ENCODE peak calls at places on chromosome 1, in eight cellular contexts. D, Q, N, H, O, W, E and G are unnamed samples.
A peak's percentile ranks its signal among the peaks of the same experiment; 100 is the strongest.

GRCh38 chr1:114755006-114755936 is 2.5 kb downstream of the CSDE1 start:
- DNase-seq in H (no peak), Q (no peak), E (no peak), O (no peak), D (no peak), W (no peak), N (no peak), G (no peak)

GRCh38 chr1:104624538-104624937 is 874.8 kb downstream of the AMY1C start:
- DNase-seq in W (no peak), N (no peak), E (no peak), Q (no peak), O (no peak), H (no peak), D (no peak), G (no peak)

GRCh38 chr1:101178341-101178687 is 58.5 kb upstream of the S1PR1 start:
- DNase-seq in W (no peak), E (no peak), H (no peak), D (no peak), O (no peak), Q (no peak), N (no peak), G (no peak)

GRCh38 chr1:174916846-174917245 is 82.9 kb upstream of the CACYBP start:
- DNase-seq in D (no peak), O (no peak), W (no peak), E (no peak), H (no peak), N (no peak), Q (no peak), G (no peak)

GRCh38 chr1:118982816-118983557 is 5.2 kb downstream of the TBX15 start:
- DNase-seq in N (no peak), H (no peak), E (no peak), O (no peak), D (no peak), W (no peak), Q (no peak), G (no peak)

GRCh38 chr1:209870151-209870831 is 42.5 kb downstream of the UTP25 start:
- DNase-seq in N (no peak), E (no peak), O (no peak), H (no peak), W (no peak), D (no peak), Q (no peak), G (no peak)

GRCh38 chr1:221327954-221328353 is 413.9 kb downstream of the DUSP10 start:
- DNase-seq in E (no peak), H (no peak), O (no peak), N (no peak), Q (no peak), W (no peak), D (no peak), G (no peak)

GRCh38 chr1:51833700-51834099 is 44.8 kb downstream of the NRDC start:
- DNase-seq in D (no peak), H (no peak), O (no peak), W (no peak), Q (no peak), N (no peak), E (no peak), G (no peak)

GRCh38 chr1:63828322-63829044 is 54.7 kb downstream of the ROR1 start:
- DNase-seq in H (no peak), E (no peak), W (no peak), N (no peak), D (no peak), Q (no peak), O (no peak), G (no peak)

GRCh38 chr1:40312238-40313205 is 4.6 kb downstream of the COL9A2 start:
- DNase-seq in E (no peak), D (peak; percentile 83), W (no peak), Q (no peak), N (no peak), H (no peak), O (peak; percentile 10), G (peak; percentile 82)

GRCh38 chr1:35499652-35500176 is 57.5 kb downstream of the KIAA0319L start:
- DNase-seq in W (no peak), E (no peak), Q (no peak), O (peak; percentile 31), N (peak; percentile 66), D (no peak), H (no peak), G (peak; percentile 53)

GRCh38 chr1:239603530-239603929 is 217.2 kb downstream of the CHRM3 start:
- DNase-seq in D (no peak), Q (no peak), W (no peak), N (no peak), O (no peak), H (no peak), E (no peak), G (no peak)

GRCh38 chr1:199979071-199979470 is 48.4 kb upstream of the NR5A2 start:
- DNase-seq in O (no peak), D (no peak), E (no peak), W (no peak), Q (no peak), N (no peak), H (no peak), G (no peak)

GRCh38 chr1:209473023-209473422 is 110.5 kb upstream of the CAMK1G start:
- DNase-seq in O (no peak), D (no peak), N (no peak), E (no peak), Q (no peak), H (no peak), W (no peak), G (no peak)

GRCh38 chr1:37901191-37901892 is 42.0 kb upstream of the MTF1 start:
- DNase-seq in E (no peak), O (no peak), W (no peak), Q (no peak), D (peak; percentile 13), N (no peak), H (no peak), G (no peak)

GRCh38 chr1:29466258-29466657 is 229.9 kb downstream of the PTPRU start:
- DNase-seq in H (no peak), Q (no peak), E (no peak), D (peak; percentile 40), W (no peak), O (no peak), N (no peak), G (no peak)

GRCh38 chr1:231335663-231336602 is 1.7 kb downstream of the EXOC8 start:
- DNase-seq in H (no peak), N (no peak), D (no peak), W (no peak), O (no peak), Q (no peak), E (no peak), G (no peak)

GRCh38 chr1:155794605-155795265 is 62.3 kb downstream of the GON4L start:
- DNase-seq in N (no peak), W (no peak), Q (peak; percentile 34), E (no peak), D (no peak), O (no peak), H (no peak), G (no peak)

DNA sequence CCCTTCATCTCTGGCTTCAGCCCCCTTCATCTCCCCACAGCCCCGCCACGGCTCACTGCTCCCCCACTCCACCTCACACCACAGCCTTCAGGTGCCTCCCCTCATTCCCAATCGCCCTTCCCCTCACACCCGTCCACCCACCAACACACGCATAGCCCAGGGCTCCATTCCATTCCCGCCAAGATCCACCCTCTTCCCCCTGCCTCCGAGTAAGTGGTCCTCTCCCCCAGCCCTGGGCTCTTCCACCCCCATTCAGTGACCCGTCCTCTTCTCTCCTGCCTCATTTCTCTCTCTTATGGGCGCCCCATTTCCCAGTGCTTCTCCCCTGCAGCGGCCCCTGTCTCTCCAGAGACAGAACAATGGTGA is 53.2 kb downstream of the VWA5B1 start:
- DNase-seq in Q (no peak), W (no peak), N (no peak), O (no peak), E (no peak), H (no peak), D (no peak), G (no peak)
- H3K4me3 ChIP-seq in Q (no peak overlapping the region), W (peak overlapping the region; percentile 46), N (no peak overlapping the region), O (peak overlapping the region; percentile 42), E (no peak overlapping the region), H (no peak overlapping the region), D (no peak overlapping the region), G (no peak overlapping the region)

GRCh38 chr1:24984800-24985552 is 54.9 kb upstream of the RUNX3 start:
- DNase-seq in Q (no peak), D (no peak), W (no peak), H (no peak), N (peak; percentile 43), O (no peak), E (no peak), G (peak; percentile 65)
- H3K27me3 ChIP-seq in Q (peaks cover 47% of the 10 kb centered on the region), D (no peaks in the 10 kb centered on the region), W (no peaks in the 10 kb centered on the region), H (no peaks in the 10 kb centered on the region), N (no peaks in the 10 kb centered on the region), O (no peaks in the 10 kb centered on the region), E (peaks cover 6% of the 10 kb centered on the region), G (no peaks in the 10 kb centered on the region)

DNA sequence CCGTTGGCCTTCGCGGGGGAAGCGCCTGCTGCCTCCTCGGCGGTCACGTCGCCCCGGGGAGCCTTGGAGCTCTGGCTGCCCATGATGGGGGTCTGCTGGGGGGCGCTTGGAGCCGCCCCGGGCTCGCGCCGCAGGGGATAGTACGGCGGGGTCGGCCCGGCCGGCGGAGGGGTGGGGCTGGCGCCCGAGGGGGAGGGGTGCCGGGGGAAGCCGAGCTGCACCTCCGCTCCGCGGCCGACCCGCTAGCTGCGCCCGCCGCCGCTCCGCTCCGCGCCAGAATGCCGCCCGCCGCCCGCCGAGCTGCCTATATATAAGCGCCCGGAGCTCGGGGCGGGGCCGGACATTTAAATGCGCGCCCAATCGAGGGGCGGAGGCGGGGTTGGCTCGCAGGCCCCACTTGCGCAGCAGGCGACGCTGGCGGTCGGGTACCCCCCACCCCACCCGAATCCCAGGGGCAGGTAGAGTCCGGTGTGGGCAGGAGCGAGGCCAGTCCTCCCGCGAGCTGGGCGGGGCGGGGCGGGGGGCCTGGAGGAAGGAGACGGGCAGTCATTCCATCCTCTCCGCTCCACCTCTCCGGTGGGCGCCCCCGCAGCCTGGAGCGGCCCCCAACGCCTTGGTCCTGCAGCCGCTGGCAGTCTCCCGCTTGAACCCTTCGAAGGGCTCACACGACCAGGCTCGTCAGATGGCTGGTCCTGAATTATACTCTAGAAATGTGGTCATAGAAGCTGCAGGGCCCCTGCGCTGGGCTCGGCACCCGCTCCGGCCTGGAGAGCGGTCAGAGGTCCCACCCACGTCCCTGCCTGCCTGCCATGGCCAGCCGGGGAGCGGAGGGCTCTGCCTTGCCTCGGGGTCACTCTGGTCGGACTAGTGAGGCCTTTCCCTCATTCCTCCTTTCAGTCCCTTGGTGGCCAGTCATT is at the start of gene MARCKSL1:
- DNase-seq in D (peak; percentile 93), O (peak; percentile 92), Q (no peak), N (peak; percentile 84), W (peak; percentile 85), H (peak; percentile 86), E (peak; percentile 87), G (peak; percentile 93)
- H3K27ac ChIP-seq in D (peak within 1 kb of the TSS; percentile 81), O (peak within 1 kb of the TSS; percentile 93), Q (no peak within 1 kb of the TSS), N (peak within 1 kb of the TSS; percentile 45), W (peak within 1 kb of the TSS; percentile 68), H (peak within 1 kb of the TSS; percentile 70), E (peak within 1 kb of the TSS; percentile 81), G (peak within 1 kb of the TSS; percentile 62)

DNA sequence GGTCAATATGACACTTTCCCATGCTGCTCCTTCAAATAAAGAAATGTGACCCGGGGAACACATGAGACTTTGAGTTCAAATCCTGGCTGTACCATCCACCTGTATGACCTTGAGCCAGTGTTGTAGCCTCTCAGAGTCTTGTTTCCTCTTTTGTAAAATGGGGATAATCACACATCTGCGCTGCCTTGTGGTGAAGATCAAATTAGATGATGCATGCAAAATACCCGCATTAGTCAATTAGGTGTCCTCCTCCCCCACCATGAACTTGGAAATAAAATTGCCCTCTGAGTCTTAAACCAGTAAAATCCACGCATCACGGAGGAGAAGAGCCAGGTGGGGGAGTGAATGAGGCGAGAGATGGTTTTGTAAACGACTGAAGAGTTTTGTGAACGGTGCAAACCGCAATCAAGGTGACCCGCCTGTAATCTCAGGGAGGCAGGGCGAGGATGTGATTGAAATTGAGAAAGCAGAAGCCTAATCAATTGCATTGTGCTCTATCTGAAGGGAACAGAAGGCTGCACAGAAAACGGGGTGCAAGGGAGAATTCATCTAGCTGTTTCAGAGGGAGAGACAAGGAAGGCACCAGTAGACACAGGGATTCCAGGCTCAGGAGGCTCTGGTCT is 5.8 kb upstream of the AHDC1 start:
- DNase-seq in E (no peak), H (no peak), Q (no peak), D (no peak), O (no peak), W (no peak), N (no peak), G (no peak)
- H3K4me3 ChIP-seq in E (no peak overlapping the region), H (no peak overlapping the region), Q (no peak overlapping the region), D (no peak overlapping the region), O (no peak overlapping the region), W (no peak overlapping the region), N (no peak overlapping the region), G (no peak overlapping the region)